ENCODE peak calls at places on chromosomes 4 and X, in five cellular contexts. One of them, this sample, is unnamed. For H3K4me1, the result is how much of the 10 kb centered on the place peaks cover.

GRCh38 chr4:148557793-148558192 is 115.6 kb upstream of the NR3C2 start:
- DNase-seq in pancreas: no peak
- DNase-seq in K562: no peak
- DNase-seq in upper lobe of right lung: no peak
- DNase-seq in DND-41: no peak
- DNase-seq in this sample: no peak

GRCh38 chrX:28787206-28787605 is 200.0 kb downstream of the IL1RAPL1 start:
- DNase-seq in pancreas: no peak
- DNase-seq in K562: no peak
- DNase-seq in upper lobe of right lung: no peak
- DNase-seq in DND-41: no peak
- DNase-seq in this sample: no peak

GRCh38 chr4:142512161-142512560 is 333.9 kb downstream of the INPP4B start:
- DNase-seq in pancreas: no peak
- DNase-seq in K562: no peak
- DNase-seq in upper lobe of right lung: no peak
- DNase-seq in DND-41: no peak
- DNase-seq in this sample: no peak

GRCh38 chr4:84750260-84750955 is 167.5 kb downstream of the CDS1 start:
- DNase-seq in pancreas: no peak
- DNase-seq in K562: peak
- DNase-seq in upper lobe of right lung: no peak
- DNase-seq in DND-41: no peak
- DNase-seq in this sample: no peak

GRCh38 chr4:25697516-25697915 is 41.9 kb downstream of the SLC34A2 start:
- DNase-seq in pancreas: no peak
- DNase-seq in K562: no peak
- DNase-seq in upper lobe of right lung: no peak
- DNase-seq in DND-41: no peak
- DNase-seq in this sample: no peak

GRCh38 chrX:98067611-98068010 is 1183.9 kb downstream of the RPA4 start:
- DNase-seq in pancreas: no peak
- DNase-seq in K562: no peak
- DNase-seq in upper lobe of right lung: no peak
- DNase-seq in DND-41: no peak
- DNase-seq in this sample: no peak

GRCh38 chr4:185238750-185239149 is 29.4 kb downstream of the SNX25 start:
- DNase-seq in pancreas: no peak
- DNase-seq in K562: no peak
- DNase-seq in upper lobe of right lung: no peak
- DNase-seq in DND-41: no peak
- DNase-seq in this sample: no peak

GRCh38 chr4:174496631-174497442 is 25.5 kb downstream of the HPGD start:
- DNase-seq in pancreas: no peak
- DNase-seq in K562: no peak
- DNase-seq in upper lobe of right lung: no peak
- DNase-seq in DND-41: no peak
- DNase-seq in this sample: no peak

GRCh38 chrX:55033429-55033828 is 2.7 kb upstream of the ALAS2 start:
- DNase-seq in pancreas: no peak
- DNase-seq in K562: no peak
- DNase-seq in upper lobe of right lung: no peak
- DNase-seq in DND-41: no peak
- DNase-seq in this sample: no peak

GRCh38 chr4:40995850-40996249 is 218.5 kb downstream of the APBB2 start:
- DNase-seq in pancreas: no peak
- DNase-seq in K562: no peak
- DNase-seq in upper lobe of right lung: no peak
- DNase-seq in DND-41: no peak
- DNase-seq in this sample: no peak

GRCh38 chr4:89254847-89255246 is 52.8 kb downstream of the GPRIN3 start:
- DNase-seq in pancreas: peak
- DNase-seq in K562: peak
- DNase-seq in upper lobe of right lung: no peak
- DNase-seq in DND-41: peak
- DNase-seq in this sample: peak

GRCh38 chr4:89259435-89260028 is 48.1 kb downstream of the GPRIN3 start:
- DNase-seq in pancreas: no peak
- DNase-seq in K562: no peak
- DNase-seq in upper lobe of right lung: no peak
- DNase-seq in DND-41: no peak
- DNase-seq in this sample: no peak

GRCh38 chr4:89257376-89257775 is 50.2 kb downstream of the GPRIN3 start:
- DNase-seq in pancreas: no peak
- DNase-seq in K562: no peak
- DNase-seq in upper lobe of right lung: no peak
- DNase-seq in DND-41: no peak
- DNase-seq in this sample: no peak

GRCh38 chr4:89256203-89256800 is 51.3 kb downstream of the GPRIN3 start:
- DNase-seq in pancreas: no peak
- DNase-seq in K562: no peak
- DNase-seq in upper lobe of right lung: no peak
- DNase-seq in DND-41: no peak
- DNase-seq in this sample: no peak

GRCh38 chr4:89258506-89258905 is 49.1 kb downstream of the GPRIN3 start:
- DNase-seq in pancreas: no peak
- DNase-seq in K562: no peak
- DNase-seq in upper lobe of right lung: no peak
- DNase-seq in DND-41: no peak
- DNase-seq in this sample: no peak
- H3K4me1 ChIP-seq in pancreas: under half
- H3K4me1 ChIP-seq in K562: under half
- H3K4me1 ChIP-seq in upper lobe of right lung: under half
- H3K4me1 ChIP-seq in DND-41: under half
- H3K4me1 ChIP-seq in this sample: under half

GRCh38 chrX:18895157-18895952 is 88.6 kb downstream of the PHKA2 start:
- DNase-seq in pancreas: no peak
- DNase-seq in K562: no peak
- DNase-seq in upper lobe of right lung: peak
- DNase-seq in DND-41: no peak
- DNase-seq in this sample: no peak
- TF ChIP-seq CTCF in pancreas: no peak
- TF ChIP-seq CTCF in K562: no peak
- TF ChIP-seq CTCF in upper lobe of right lung: peak
- TF ChIP-seq CTCF in DND-41: no peak
- TF ChIP-seq CTCF in this sample: no peak

GRCh38 chrX:40570346-40571093 is 10.2 kb upstream of the ATP6AP2 start:
- DNase-seq in pancreas: no peak
- DNase-seq in K562: peak
- DNase-seq in upper lobe of right lung: no peak
- DNase-seq in DND-41: peak
- DNase-seq in this sample: no peak
- H3K4me3 ChIP-seq in pancreas: no peak
- H3K4me3 ChIP-seq in K562: peak
- H3K4me3 ChIP-seq in upper lobe of right lung: no peak
- H3K4me3 ChIP-seq in DND-41: no peak
- H3K4me3 ChIP-seq in this sample: no peak

DNA sequence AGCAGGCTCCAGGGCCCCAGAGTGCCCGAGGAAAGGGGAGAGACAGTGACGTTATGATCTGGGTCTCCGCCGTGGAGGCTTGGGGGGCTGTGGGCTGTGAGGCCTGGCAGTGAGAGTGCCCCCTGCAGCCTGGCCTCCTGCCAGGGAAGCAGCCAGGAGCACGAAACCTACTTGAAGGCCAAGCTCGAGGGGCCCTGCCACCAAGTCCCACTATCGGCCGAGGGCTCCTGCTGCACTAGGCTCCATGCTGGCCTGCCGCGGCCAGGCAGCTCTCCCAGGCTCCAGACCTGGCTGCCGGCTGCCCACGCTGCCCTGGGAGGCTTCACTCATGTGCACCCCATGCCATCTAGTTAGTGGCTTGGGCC is 18.7 kb downstream of the FLNA start:
- DNase-seq in pancreas: no peak
- DNase-seq in K562: no peak
- DNase-seq in upper lobe of right lung: peak
- DNase-seq in DND-41: no peak
- DNase-seq in this sample: no peak
- H3K4me1 ChIP-seq in pancreas: under half
- H3K4me1 ChIP-seq in K562: under half
- H3K4me1 ChIP-seq in upper lobe of right lung: under half
- H3K4me1 ChIP-seq in DND-41: under half
- H3K4me1 ChIP-seq in this sample: under half

GRCh38 chr4:150722908-150723362 is 141.0 kb downstream of the MAB21L2 start:
- DNase-seq in pancreas: peak
- DNase-seq in K562: no peak
- DNase-seq in upper lobe of right lung: peak
- DNase-seq in DND-41: no peak
- DNase-seq in this sample: peak
- TF ChIP-seq CTCF in pancreas: no peak
- TF ChIP-seq CTCF in K562: no peak
- TF ChIP-seq CTCF in upper lobe of right lung: peak
- TF ChIP-seq CTCF in DND-41: no peak
- TF ChIP-seq CTCF in this sample: peak

GRCh38 chrX:81206471-81206870 is 4.6 kb downstream of the SH3BGRL start:
- DNase-seq in pancreas: no peak
- DNase-seq in K562: no peak
- DNase-seq in upper lobe of right lung: no peak
- DNase-seq in DND-41: no peak
- DNase-seq in this sample: no peak

GRCh38 chrX:81202413-81202794 is 502 bp downstream of the SH3BGRL start:
- DNase-seq in pancreas: no peak
- DNase-seq in K562: no peak
- DNase-seq in upper lobe of right lung: no peak
- DNase-seq in DND-41: peak
- DNase-seq in this sample: no peak

GRCh38 chrX:81201692-81202412 is at the start of the genes HMGN5 and SH3BGRL:
- DNase-seq in pancreas: peak
- DNase-seq in K562: peak
- DNase-seq in upper lobe of right lung: peak
- DNase-seq in DND-41: peak
- DNase-seq in this sample: peak

GRCh38 chrX:81202989-81203388 is 1.1 kb downstream of the SH3BGRL start:
- DNase-seq in pancreas: no peak
- DNase-seq in K562: no peak
- DNase-seq in upper lobe of right lung: no peak
- DNase-seq in DND-41: no peak
- DNase-seq in this sample: no peak
- H3K4me3 ChIP-seq in pancreas: peak
- H3K4me3 ChIP-seq in K562: peak
- H3K4me3 ChIP-seq in upper lobe of right lung: peak
- H3K4me3 ChIP-seq in DND-41: peak
- H3K4me3 ChIP-seq in this sample: peak

DNA sequence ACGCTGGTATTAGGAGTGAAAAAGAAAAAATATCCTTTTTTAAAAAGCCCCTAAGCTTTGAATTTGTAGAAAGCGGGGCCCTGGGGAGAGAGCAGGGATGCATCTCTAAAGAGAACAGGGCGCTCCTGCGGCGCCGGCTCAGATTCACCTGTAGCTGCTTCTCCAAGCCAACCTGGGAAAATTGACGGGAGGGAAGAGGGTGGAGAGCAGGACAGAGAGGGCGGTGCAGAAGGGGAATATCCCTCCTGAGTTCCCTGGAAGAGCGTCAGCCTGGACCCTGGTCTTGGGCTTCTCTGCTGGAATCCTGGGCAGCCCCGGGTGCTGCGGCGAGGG is 776 bp upstream of the SOWAHD start:
- DNase-seq in pancreas: no peak
- DNase-seq in K562: no peak
- DNase-seq in upper lobe of right lung: no peak
- DNase-seq in DND-41: no peak
- DNase-seq in this sample: no peak
- H3K4me1 ChIP-seq in pancreas: under half
- H3K4me1 ChIP-seq in K562: under half
- H3K4me1 ChIP-seq in upper lobe of right lung: under half
- H3K4me1 ChIP-seq in DND-41: under half
- H3K4me1 ChIP-seq in this sample: under half

GRCh38 chr4:98452091-98452490 is 190.9 kb downstream of the RAP1GDS1 start:
- DNase-seq in pancreas: no peak
- DNase-seq in K562: no peak
- DNase-seq in upper lobe of right lung: no peak
- DNase-seq in DND-41: no peak
- DNase-seq in this sample: no peak

GRCh38 chr4:98446499-98447375 is 185.6 kb downstream of the RAP1GDS1 start:
- DNase-seq in pancreas: no peak
- DNase-seq in K562: no peak
- DNase-seq in upper lobe of right lung: no peak
- DNase-seq in DND-41: peak
- DNase-seq in this sample: no peak

GRCh38 chr4:98444371-98444770 is 183.2 kb downstream of the RAP1GDS1 start:
- DNase-seq in pancreas: no peak
- DNase-seq in K562: no peak
- DNase-seq in upper lobe of right lung: no peak
- DNase-seq in DND-41: no peak
- DNase-seq in this sample: no peak

GRCh38 chr4:98448923-98449322 is 187.7 kb downstream of the RAP1GDS1 start:
- DNase-seq in pancreas: no peak
- DNase-seq in K562: no peak
- DNase-seq in upper lobe of right lung: no peak
- DNase-seq in DND-41: peak
- DNase-seq in this sample: no peak

DNA sequence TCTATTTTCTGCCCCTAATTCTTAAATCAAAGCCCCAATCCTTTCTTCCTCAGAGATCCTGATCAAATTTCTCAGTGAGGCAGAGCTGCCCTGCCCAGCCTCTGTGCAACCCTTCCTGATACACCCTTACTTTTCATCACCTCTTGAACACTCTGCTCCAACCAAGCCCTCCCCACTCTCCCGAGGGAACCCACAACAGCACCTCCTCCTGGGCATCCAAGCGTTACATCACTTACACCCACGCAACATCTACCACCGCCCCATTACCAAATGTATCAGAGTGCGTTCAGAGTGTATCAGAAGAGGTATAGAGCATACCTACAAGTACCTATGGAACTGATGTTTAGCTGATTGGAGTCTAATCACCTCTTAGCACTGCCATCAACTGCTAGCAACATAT is 186.5 kb downstream of the RAP1GDS1 start:
- DNase-seq in pancreas: no peak
- DNase-seq in K562: no peak
- DNase-seq in upper lobe of right lung: no peak
- DNase-seq in DND-41: peak
- DNase-seq in this sample: no peak
- TF ChIP-seq CTCF in pancreas: no peak
- TF ChIP-seq CTCF in K562: peak
- TF ChIP-seq CTCF in upper lobe of right lung: no peak
- TF ChIP-seq CTCF in DND-41: peak
- TF ChIP-seq CTCF in this sample: no peak

This sample was measured in right lobe of liver.